ENCODE peak calls at places on chromosomes 6 and 20, in four cellular contexts. One of them, this sample, is unnamed.

GRCh38 chr6:115766745-115767462 is 293.8 kb downstream of the FRK start:
- DNase-seq in heart left ventricle: no peak
- DNase-seq in stomach: no peak
- DNase-seq in A549: no peak
- DNase-seq in this sample: no peak

GRCh38 chr20:55676097-55676496 is 329.2 kb downstream of the CBLN4 start:
- DNase-seq in heart left ventricle: no peak
- DNase-seq in stomach: no peak
- DNase-seq in A549: no peak
- DNase-seq in this sample: no peak

GRCh38 chr6:51930602-51931001 is 156.8 kb downstream of the PKHD1 start:
- DNase-seq in heart left ventricle: no peak
- DNase-seq in stomach: no peak
- DNase-seq in A549: no peak
- DNase-seq in this sample: no peak

GRCh38 chr20:32165836-32166545 is 41.6 kb downstream of the PLAGL2 start:
- DNase-seq in heart left ventricle: no peak
- DNase-seq in stomach: no peak
- DNase-seq in A549: no peak
- DNase-seq in this sample: no peak

GRCh38 chr20:53319716-53320115 is 273.9 kb downstream of the ZNF217 start:
- DNase-seq in heart left ventricle: no peak
- DNase-seq in stomach: no peak
- DNase-seq in A549: no peak
- DNase-seq in this sample: no peak

GRCh38 chr6:68994561-68994960 is 359.5 kb downstream of the ADGRB3 start:
- DNase-seq in heart left ventricle: no peak
- DNase-seq in stomach: no peak
- DNase-seq in A549: no peak
- DNase-seq in this sample: no peak

GRCh38 chr6:135906542-135906941 is 55.0 kb downstream of the PDE7B start:
- DNase-seq in heart left ventricle: no peak
- DNase-seq in stomach: no peak
- DNase-seq in A549: no peak
- DNase-seq in this sample: no peak

GRCh38 chr20:23147647-23147963 is 61.5 kb upstream of the CD93 start:
- DNase-seq in heart left ventricle: no peak
- DNase-seq in stomach: no peak
- DNase-seq in A549: no peak
- DNase-seq in this sample: no peak

GRCh38 chr20:334578-334977 is 9.2 kb downstream of the SOX12 start:
- DNase-seq in heart left ventricle: no peak
- DNase-seq in stomach: no peak
- DNase-seq in A549: no peak
- DNase-seq in this sample: no peak

GRCh38 chr6:139530551-139530950 is 156.1 kb upstream of the CITED2 start:
- DNase-seq in heart left ventricle: no peak
- DNase-seq in stomach: no peak
- DNase-seq in A549: no peak
- DNase-seq in this sample: no peak

GRCh38 chr6:393391-394221 is 2.1 kb downstream of the IRF4 start:
- DNase-seq in heart left ventricle: no peak
- DNase-seq in stomach: no peak
- DNase-seq in A549: no peak
- DNase-seq in this sample: no peak

GRCh38 chr6:70312165-70312564 is 9.3 kb upstream of the COL9A1 start:
- DNase-seq in heart left ventricle: no peak
- DNase-seq in stomach: no peak
- DNase-seq in A549: no peak
- DNase-seq in this sample: peak

GRCh38 chr6:157380779-157381561 is at the start of gene ZDHHC14:
- DNase-seq in heart left ventricle: peak
- DNase-seq in stomach: peak
- DNase-seq in A549: peak
- DNase-seq in this sample: peak
- TF ChIP-seq POLR2A in heart left ventricle: no peak
- TF ChIP-seq POLR2A in stomach: no peak
- TF ChIP-seq POLR2A in A549: peak
- TF ChIP-seq POLR2A in this sample: peak

DNA sequence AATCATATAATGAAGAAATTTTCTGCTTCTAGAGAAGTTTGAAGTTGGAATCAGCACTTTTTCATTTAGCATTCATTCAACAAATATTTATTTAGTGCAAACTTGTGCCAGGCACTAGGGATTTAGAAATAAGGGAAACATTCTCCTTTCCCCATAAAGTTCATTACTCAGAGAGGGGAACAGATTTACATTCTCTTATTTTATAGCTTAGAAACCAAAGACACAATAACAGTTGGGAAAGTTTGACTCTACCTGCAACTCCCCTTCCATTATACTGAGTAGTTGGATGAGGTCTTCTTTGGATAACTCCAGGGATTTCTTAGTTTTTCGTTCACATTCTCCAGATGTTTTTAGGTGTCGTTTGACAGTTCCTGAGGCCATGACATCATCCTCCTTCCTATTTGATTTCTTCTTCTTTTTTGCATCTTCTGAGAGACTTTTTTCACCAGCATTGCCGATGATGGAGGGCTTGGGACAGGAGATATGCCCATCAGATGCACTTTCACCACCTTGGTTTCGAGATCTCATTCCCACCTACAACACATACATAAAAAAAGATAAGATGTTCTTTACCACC is 79.1 kb downstream of the FILIP1 start:
- DNase-seq in heart left ventricle: no peak
- DNase-seq in stomach: no peak
- DNase-seq in A549: no peak
- DNase-seq in this sample: no peak
- TF ChIP-seq POLR2A in heart left ventricle: no peak
- TF ChIP-seq POLR2A in stomach: no peak
- TF ChIP-seq POLR2A in A549: no peak
- TF ChIP-seq POLR2A in this sample: no peak

GRCh38 chr6:165970001-165970400 is 197.7 kb downstream of the TBXT start:
- DNase-seq in heart left ventricle: no peak
- DNase-seq in stomach: no peak
- DNase-seq in A549: no peak
- DNase-seq in this sample: no peak

GRCh38 chr6:165974817-165975216 is 192.8 kb downstream of the TBXT start:
- DNase-seq in heart left ventricle: no peak
- DNase-seq in stomach: no peak
- DNase-seq in A549: no peak
- DNase-seq in this sample: no peak

GRCh38 chr6:165973473-165973872 is 194.2 kb downstream of the TBXT start:
- DNase-seq in heart left ventricle: no peak
- DNase-seq in stomach: no peak
- DNase-seq in A549: no peak
- DNase-seq in this sample: no peak

GRCh38 chr6:165971202-165971601 is 196.4 kb downstream of the TBXT start:
- DNase-seq in heart left ventricle: no peak
- DNase-seq in stomach: no peak
- DNase-seq in A549: no peak
- DNase-seq in this sample: no peak

GRCh38 chr6:165972139-165972802 is 195.4 kb downstream of the TBXT start:
- DNase-seq in heart left ventricle: no peak
- DNase-seq in stomach: no peak
- DNase-seq in A549: no peak
- DNase-seq in this sample: no peak
- TF ChIP-seq POLR2A in heart left ventricle: no peak
- TF ChIP-seq POLR2A in stomach: no peak
- TF ChIP-seq POLR2A in A549: no peak
- TF ChIP-seq POLR2A in this sample: no peak

DNA sequence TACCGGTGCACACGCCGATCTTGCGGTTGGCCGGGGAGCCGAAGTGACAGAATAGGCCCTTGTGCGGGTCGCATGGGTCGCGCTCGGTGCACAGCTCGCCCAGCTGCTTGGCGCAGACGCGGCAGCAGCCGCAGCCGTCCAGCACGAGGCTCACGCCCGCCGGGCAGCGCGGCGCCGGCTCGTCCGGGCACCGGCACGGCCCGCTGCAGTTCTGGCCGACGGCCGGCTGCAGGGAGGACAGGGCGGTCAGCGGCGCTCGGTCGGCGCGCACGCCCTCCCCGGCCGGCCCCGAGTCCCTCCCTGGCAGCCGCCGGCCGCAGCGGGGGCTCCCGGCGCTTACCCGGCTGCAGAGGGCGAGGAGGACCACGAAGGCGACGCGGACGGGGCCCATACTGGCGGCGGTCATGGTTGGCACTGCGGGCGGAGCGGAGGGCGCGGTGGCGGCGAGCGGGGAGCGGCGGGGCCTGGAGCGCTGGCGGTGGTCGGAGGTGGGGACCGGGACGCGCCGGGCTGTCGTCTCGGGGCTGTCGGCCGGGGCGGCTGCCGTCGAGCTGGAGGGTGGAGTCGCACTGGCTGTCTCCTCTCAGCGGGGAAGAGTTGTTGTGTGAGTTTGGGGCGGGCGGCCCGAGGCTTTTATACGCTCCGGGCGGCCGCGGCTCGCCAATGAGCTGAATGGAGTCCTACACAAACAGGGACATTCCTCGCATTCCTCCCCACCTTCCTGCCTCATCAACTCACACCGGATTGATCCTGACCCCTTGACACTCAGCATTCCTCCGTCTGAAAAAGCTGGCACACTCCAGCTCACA is at the start of gene CCN2:
- DNase-seq in heart left ventricle: peak
- DNase-seq in stomach: peak
- DNase-seq in A549: peak
- DNase-seq in this sample: peak
- TF ChIP-seq POLR2A in heart left ventricle: no peak
- TF ChIP-seq POLR2A in stomach: no peak
- TF ChIP-seq POLR2A in A549: peak
- TF ChIP-seq POLR2A in this sample: peak

GRCh38 chr20:47139934-47140333 is 216.6 kb downstream of the ZMYND8 start:
- DNase-seq in heart left ventricle: no peak
- DNase-seq in stomach: peak
- DNase-seq in A549: no peak
- DNase-seq in this sample: no peak
- TF ChIP-seq POLR2A in heart left ventricle: no peak
- TF ChIP-seq POLR2A in stomach: no peak
- TF ChIP-seq POLR2A in A549: no peak
- TF ChIP-seq POLR2A in this sample: no peak

DNA sequence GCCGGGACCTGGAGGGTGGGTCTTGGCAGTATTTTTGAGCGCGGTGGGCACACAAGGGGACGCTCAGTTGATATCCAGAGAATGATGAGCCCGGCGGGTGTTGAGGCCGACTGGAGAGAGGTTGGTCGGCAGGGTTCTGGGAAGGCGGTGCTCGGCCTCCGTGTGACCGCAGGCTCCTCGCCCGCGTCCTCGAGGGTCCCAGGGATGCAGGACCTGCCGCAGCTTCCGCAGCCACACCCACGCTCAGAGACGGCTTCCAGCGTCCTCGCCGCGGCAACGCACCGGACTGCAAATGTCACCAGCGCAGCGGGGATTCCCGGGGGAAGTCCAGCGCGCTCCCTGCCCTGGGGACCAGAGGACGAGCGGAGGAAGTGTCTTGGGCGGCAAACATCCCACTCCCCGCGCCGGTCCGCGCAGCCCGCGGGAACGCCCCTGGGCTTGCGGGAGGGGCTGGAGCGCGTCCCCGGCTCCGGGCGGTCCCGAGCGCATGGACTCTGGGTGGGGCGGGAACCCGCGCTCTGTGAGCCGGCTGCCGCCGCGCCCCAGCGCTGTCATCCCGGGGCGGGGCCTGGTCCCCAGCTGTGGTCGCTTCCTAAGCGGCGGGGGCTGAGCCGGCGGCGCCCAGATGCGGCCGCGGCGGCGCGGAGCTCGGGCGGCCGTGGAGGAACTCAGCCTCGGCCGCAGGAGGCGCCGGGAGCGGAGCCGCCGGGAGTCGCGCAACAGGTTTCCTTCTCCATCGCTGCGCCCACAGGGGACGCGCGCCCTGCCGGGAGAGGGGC is at the start of gene STX11:
- DNase-seq in heart left ventricle: peak
- DNase-seq in stomach: peak
- DNase-seq in A549: peak
- DNase-seq in this sample: peak
- TF ChIP-seq POLR2A in heart left ventricle: no peak
- TF ChIP-seq POLR2A in stomach: no peak
- TF ChIP-seq POLR2A in A549: no peak
- TF ChIP-seq POLR2A in this sample: no peak